ENCODE peak calls at places on chromosomes 7 and 10, in four cellular contexts. A, O, D and B are unnamed samples.

GRCh38 chr7:107009846-107010203 is 34.7 kb upstream of the PRKAR2B start:
- DNase-seq in D (no peak), A (no peak), O (no peak), B (no peak)

GRCh38 chr10:69498711-69499471 is 47.6 kb downstream of the TSPAN15 start:
- DNase-seq in A (no peak), D (no peak), O (no peak), B (no peak)

GRCh38 chr10:110176626-110177025 is 30.8 kb upstream of the MXI1 start:
- DNase-seq in D (no peak), O (no peak), A (no peak), B (no peak)

GRCh38 chr7:5665106-5666025 is 116.1 kb downstream of the RNF216 start:
- DNase-seq in D (peak), O (peak), A (peak), B (peak)

GRCh38 chr10:130335336-130335735 is 199.1 kb downstream of the GLRX3 start:
- DNase-seq in O (no peak), D (no peak), A (no peak), B (no peak)

GRCh38 chr7:19815546-19815945 is 42.1 kb upstream of the TMEM196 start:
- DNase-seq in D (no peak), O (no peak), A (no peak), B (no peak)

GRCh38 chr10:42985436-42986316 is 91.2 kb upstream of the RET start:
- DNase-seq in D (no peak), A (no peak), O (no peak), B (no peak)

GRCh38 chr10:124221356-124222297 is 128.2 kb upstream of the CHST15 start:
- DNase-seq in O (no peak), A (peak), D (no peak), B (no peak)

GRCh38 chr7:154409703-154410311 is 357.6 kb downstream of the DPP6 start:
- DNase-seq in O (peak), D (peak), A (no peak), B (peak)

GRCh38 chr10:31803606-31804195 is 124.9 kb downstream of the ARHGAP12 start:
- DNase-seq in D (no peak), A (no peak), O (no peak), B (no peak)

GRCh38 chr7:20403356-20403755 is 72.7 kb downstream of the ITGB8 start:
- DNase-seq in O (no peak), D (no peak), A (no peak), B (no peak)

GRCh38 chr7:96786998-96787395 is 77.4 kb upstream of the SEM1 start:
- DNase-seq in O (no peak), A (no peak), D (no peak), B (peak)

GRCh38 chr7:30974605-30975256 is 11.0 kb downstream of the GHRHR start:
- DNase-seq in A (peak), O (peak), D (peak), B (peak)

GRCh38 chr10:59894114-59894513 is 12.2 kb downstream of the CCDC6 start:
- DNase-seq in O (no peak), D (no peak), A (no peak), B (no peak)

GRCh38 chr7:142439739-142440138 is 181.9 kb upstream of the PRSS58 start:
- DNase-seq in D (no peak), A (no peak), O (no peak), B (no peak)

GRCh38 chr10:121338206-121338991 is 259.8 kb downstream of the FGFR2 start:
- DNase-seq in O (no peak), D (no peak), A (no peak), B (no peak)

GRCh38 chr7:127704211-127704610 is 52.2 kb downstream of the SND1 start:
- DNase-seq in O (no peak), A (no peak), D (no peak), B (no peak)

GRCh38 chr10:88874271-88874670 is 5.8 kb upstream of the STAMBPL1 start:
- DNase-seq in A (no peak), O (no peak), D (no peak), B (no peak)

GRCh38 chr7:142477079-142477651 is 219.3 kb upstream of the PRSS58 start:
- DNase-seq in O (no peak), D (no peak), A (no peak), B (no peak)

GRCh38 chr10:126691456-126691855 is 21.0 kb upstream of the C10orf90 start:
- DNase-seq in O (no peak), A (no peak), D (no peak), B (no peak)

GRCh38 chr7:141737118-141737835 is 881 bp upstream of the SSBP1 start:
- DNase-seq in D (no peak), O (peak), A (no peak), B (no peak)

GRCh38 chr7:4416436-4417092 is 265.5 kb upstream of the FOXK1 start:
- DNase-seq in O (no peak), A (no peak), D (no peak), B (no peak)

GRCh38 chr10:82150123-82150900 is 275.3 kb downstream of the NRG3 start:
- DNase-seq in D (peak), O (no peak), A (no peak), B (peak)

GRCh38 chr10:52228556-52228955 is 85.5 kb upstream of the DKK1 start:
- DNase-seq in D (no peak), O (no peak), A (no peak), B (no peak)

GRCh38 chr7:84162125-84162524 is 32.5 kb downstream of the SEMA3A start:
- DNase-seq in O (no peak), D (no peak), A (no peak), B (no peak)

GRCh38 chr7:133052357-133052756 is 29.5 kb downstream of the CHCHD3 start:
- DNase-seq in A (no peak), O (no peak), D (no peak), B (no peak)

GRCh38 chr10:116259638-116260037 is 13.4 kb downstream of the GFRA1 start:
- DNase-seq in A (no peak), D (no peak), O (no peak), B (no peak)

GRCh38 chr10:1309237-1309968 is 253.2 kb downstream of the WDR37 start:
- DNase-seq in A (no peak), O (no peak), D (peak), B (peak)

GRCh38 chr10:102309236-102309635 is 63.9 kb downstream of the GBF1 start:
- DNase-seq in A (no peak), O (no peak), D (no peak), B (no peak)

GRCh38 chr10:11959966-11960365 is 82.6 kb downstream of the UPF2 start:
- DNase-seq in A (no peak), D (no peak), O (no peak), B (no peak)

GRCh38 chr7:112556633-112557032 is 75.8 kb downstream of the LSMEM1 start:
- DNase-seq in D (no peak), O (no peak), A (peak), B (no peak)

GRCh38 chr7:135879238-135879637 is 97.9 kb downstream of the MTPN start:
- DNase-seq in A (no peak), D (no peak), O (no peak), B (no peak)

GRCh38 chr10:48613015-48613414 is 8.1 kb upstream of the ARHGAP22 start:
- DNase-seq in A (no peak), O (no peak), D (no peak), B (no peak)

GRCh38 chr7:49852619-49853462 is 79.4 kb downstream of the VWC2 start:
- DNase-seq in D (peak), O (peak), A (no peak), B (peak)

GRCh38 chr10:80487791-80488538 is 33.9 kb downstream of the TSPAN14 start:
- DNase-seq in A (no peak), D (no peak), O (no peak), B (no peak)

GRCh38 chr7:69645683-69646082 is 47.4 kb downstream of the AUTS2 start:
- DNase-seq in A (no peak), O (no peak), D (no peak), B (peak)

GRCh38 chr10:88659725-88660592 is 4.3 kb upstream of the LIPF start:
- DNase-seq in O (no peak), A (no peak), D (no peak), B (no peak)

GRCh38 chr7:25659841-25660240 is 431.6 kb upstream of the NPVF start:
- DNase-seq in D (no peak), A (no peak), O (no peak), B (no peak)
- TF ChIP-seq SUZ12 in D (no peak), A (no peak), O (no peak), B (no peak)

GRCh38 chr10:17212802-17213204 is 11.3 kb upstream of the TRDMT1 start:
- DNase-seq in O (no peak), D (no peak), A (no peak), B (no peak)

GRCh38 chr10:17214991-17215781 is 12.9 kb upstream of the VIM start:
- DNase-seq in D (no peak), O (no peak), A (no peak), B (no peak)

GRCh38 chr10:17214486-17214885 is 13.0 kb upstream of the TRDMT1 start:
- DNase-seq in A (no peak), O (no peak), D (no peak), B (no peak)

GRCh38 chr10:17215782-17216122 is 12.3 kb upstream of the VIM start:
- DNase-seq in O (no peak), A (no peak), D (no peak), B (no peak)

DNA sequence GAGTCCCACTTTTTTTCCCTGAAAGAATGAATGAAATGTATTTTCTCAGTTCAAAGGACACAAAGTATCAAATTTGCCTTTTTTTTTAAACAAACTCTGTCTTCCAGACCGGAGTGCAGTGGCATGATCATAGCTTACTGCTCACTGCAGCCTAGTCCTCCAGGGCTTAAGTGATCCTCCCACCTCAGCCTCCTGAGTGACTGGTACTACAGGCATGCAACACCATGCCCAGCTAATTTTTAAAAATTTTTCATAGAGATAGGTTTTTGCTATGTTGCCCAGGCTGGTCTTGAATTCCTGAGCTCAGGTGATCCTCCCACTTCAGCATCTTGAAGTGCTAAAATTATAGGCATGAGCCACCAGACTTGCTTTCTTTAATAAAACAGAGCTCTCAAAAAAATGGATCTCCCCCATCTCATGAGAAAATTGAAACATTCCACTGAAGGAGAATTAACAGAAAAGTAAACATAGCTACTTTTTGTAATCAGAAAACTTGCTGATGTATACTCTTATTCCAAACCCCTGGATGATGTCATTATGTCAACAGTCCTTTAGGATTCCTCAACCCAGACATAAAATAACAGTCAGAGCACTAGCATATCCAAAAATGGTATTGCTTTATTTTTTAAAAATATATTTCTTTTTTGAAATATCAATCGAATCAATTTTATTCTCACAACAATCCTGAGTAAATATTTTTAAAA is 12.3 kb upstream of the TRDMT1 start:
- DNase-seq in O (no peak), A (no peak), D (no peak), B (no peak)
- TF ChIP-seq YY1 in O (no peak), A (no peak), D (no peak), B (no peak)

GRCh38 chr7:696426-697258 is 29.9 kb upstream of the DNAAF5 start:
- DNase-seq in D (no peak), O (no peak), A (no peak), B (no peak)

GRCh38 chr7:698515-699259 is 27.8 kb upstream of the DNAAF5 start:
- DNase-seq in D (no peak), O (no peak), A (no peak), B (no peak)

GRCh38 chr7:697259-697615 is 29.3 kb upstream of the DNAAF5 start:
- DNase-seq in D (no peak), A (no peak), O (no peak), B (no peak)

GRCh38 chr7:701086-701671 is 25.3 kb upstream of the DNAAF5 start:
- DNase-seq in O (no peak), D (no peak), A (no peak), B (no peak)

GRCh38 chr7:699260-700170 is 27.0 kb upstream of the DNAAF5 start:
- DNase-seq in O (no peak), A (no peak), D (no peak), B (no peak)
- TF ChIP-seq SUZ12 in O (no peak), A (no peak), D (no peak), B (no peak)

DNA sequence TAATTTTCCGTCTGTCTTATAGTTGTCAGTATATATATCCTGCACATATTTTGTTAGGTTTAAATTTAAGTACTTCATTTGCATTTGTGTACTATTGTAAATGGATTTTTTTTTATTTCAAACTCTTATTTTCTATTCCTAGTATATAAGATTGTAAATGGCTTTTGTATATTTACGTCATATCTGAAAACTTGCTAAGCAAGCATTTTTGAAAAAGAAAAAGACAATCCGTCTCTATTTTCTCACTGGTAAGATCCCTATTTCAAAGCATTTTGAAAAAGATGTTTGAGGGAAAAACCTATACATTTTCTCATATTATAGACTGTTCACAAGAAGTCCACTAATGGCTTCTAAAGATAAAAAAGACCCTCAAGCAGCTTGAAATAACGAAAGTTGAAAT is 1.2 kb upstream of the LYZL1 start:
- DNase-seq in O (no peak), D (no peak), A (no peak), B (no peak)
- TF ChIP-seq YY1 in O (no peak), D (no peak), A (no peak), B (no peak)

GRCh38 chr10:92240289-92241157 is 50.4 kb downstream of the CPEB3 start:
- DNase-seq in A (peak), D (peak), O (peak), B (no peak)

GRCh38 chr10:92238586-92239098 is 52.2 kb downstream of the CPEB3 start:
- DNase-seq in A (no peak), D (no peak), O (peak), B (no peak)

GRCh38 chr10:92239600-92240288 is 51.1 kb downstream of the CPEB3 start:
- DNase-seq in D (peak), A (no peak), O (no peak), B (no peak)

GRCh38 chr10:92239185-92239599 is 51.7 kb downstream of the CPEB3 start:
- DNase-seq in D (no peak), O (no peak), A (no peak), B (no peak)

GRCh38 chr10:92238062-92238585 is 52.8 kb downstream of the CPEB3 start:
- DNase-seq in A (no peak), D (no peak), O (no peak), B (no peak)
- TF ChIP-seq SUZ12 in A (no peak), D (no peak), O (no peak), B (no peak)

GRCh38 chr10:107157071-107157470 is 7.4 kb downstream of the SORCS1 start:
- DNase-seq in D (no peak), O (no peak), A (no peak), B (no peak)
- TF ChIP-seq YY1 in D (no peak), O (no peak), A (no peak), B (no peak)